ENCODE peak calls at places on chromosome 21, in nine cellular contexts. One of them, this sample, is unnamed. For H3K4me1, the result is how much of the 10 kb centered on the place peaks cover.

GRCh38 chr21:21383126-21383525 is 384.9 kb downstream of the NCAM2 start:
- DNase-seq in A673: no peak
- DNase-seq in heart left ventricle: no peak
- DNase-seq in HCT116: no peak
- DNase-seq in tibial nerve: no peak
- DNase-seq in cardiac muscle cell: peak
- DNase-seq in OCI-LY7: no peak
- DNase-seq in GM23338: no peak
- DNase-seq in kidney: no peak
- DNase-seq in this sample: no peak

GRCh38 chr21:32702702-32703101 is 25.1 kb downstream of the SYNJ1 start:
- DNase-seq in GM23338: no peak
- DNase-seq in A673: peak
- DNase-seq in tibial nerve: no peak
- DNase-seq in heart left ventricle: no peak
- DNase-seq in OCI-LY7: no peak
- DNase-seq in kidney: no peak
- DNase-seq in cardiac muscle cell: peak
- DNase-seq in HCT116: no peak
- DNase-seq in this sample: no peak

GRCh38 chr21:24420694-24421093 is 1186.6 kb downstream of the MRPL39 start:
- DNase-seq in cardiac muscle cell: no peak
- DNase-seq in tibial nerve: no peak
- DNase-seq in OCI-LY7: no peak
- DNase-seq in HCT116: no peak
- DNase-seq in A673: no peak
- DNase-seq in kidney: no peak
- DNase-seq in GM23338: no peak
- DNase-seq in heart left ventricle: no peak
- DNase-seq in this sample: no peak

GRCh38 chr21:36976882-36977651 is 10.6 kb upstream of the HLCS start:
- DNase-seq in HCT116: peak
- DNase-seq in A673: peak
- DNase-seq in tibial nerve: no peak
- DNase-seq in OCI-LY7: peak
- DNase-seq in GM23338: peak
- DNase-seq in kidney: no peak
- DNase-seq in heart left ventricle: no peak
- DNase-seq in cardiac muscle cell: peak
- DNase-seq in this sample: peak

GRCh38 chr21:32572574-32573420 is 12.5 kb downstream of the TCP10L start:
- DNase-seq in GM23338: no peak
- DNase-seq in kidney: no peak
- DNase-seq in OCI-LY7: peak
- DNase-seq in A673: no peak
- DNase-seq in HCT116: no peak
- DNase-seq in tibial nerve: no peak
- DNase-seq in heart left ventricle: no peak
- DNase-seq in cardiac muscle cell: no peak
- DNase-seq in this sample: peak

GRCh38 chr21:23921670-23922418 is 1685.4 kb downstream of the MRPL39 start:
- DNase-seq in kidney: no peak
- DNase-seq in OCI-LY7: no peak
- DNase-seq in HCT116: no peak
- DNase-seq in GM23338: no peak
- DNase-seq in tibial nerve: no peak
- DNase-seq in cardiac muscle cell: no peak
- DNase-seq in heart left ventricle: no peak
- DNase-seq in A673: no peak
- DNase-seq in this sample: no peak

GRCh38 chr21:29245104-29245643 is 53.5 kb upstream of the BACH1 start:
- DNase-seq in OCI-LY7: no peak
- DNase-seq in GM23338: no peak
- DNase-seq in HCT116: no peak
- DNase-seq in heart left ventricle: no peak
- DNase-seq in tibial nerve: no peak
- DNase-seq in cardiac muscle cell: no peak
- DNase-seq in A673: no peak
- DNase-seq in kidney: no peak
- DNase-seq in this sample: no peak

GRCh38 chr21:37380349-37381323 is 14.1 kb downstream of the DYRK1A start:
- DNase-seq in cardiac muscle cell: no peak
- DNase-seq in HCT116: no peak
- DNase-seq in tibial nerve: no peak
- DNase-seq in GM23338: peak
- DNase-seq in heart left ventricle: peak
- DNase-seq in A673: no peak
- DNase-seq in kidney: no peak
- DNase-seq in OCI-LY7: no peak
- DNase-seq in this sample: no peak

GRCh38 chr21:25039461-25040380 is 567.6 kb downstream of the MRPL39 start:
- DNase-seq in heart left ventricle: no peak
- DNase-seq in OCI-LY7: no peak
- DNase-seq in kidney: no peak
- DNase-seq in tibial nerve: no peak
- DNase-seq in cardiac muscle cell: no peak
- DNase-seq in A673: peak
- DNase-seq in HCT116: no peak
- DNase-seq in GM23338: peak
- DNase-seq in this sample: no peak

GRCh38 chr21:30839304-30839703 is 9.7 kb upstream of the KRTAP7-1 start:
- DNase-seq in cardiac muscle cell: peak
- DNase-seq in HCT116: no peak
- DNase-seq in kidney: no peak
- DNase-seq in GM23338: peak
- DNase-seq in tibial nerve: no peak
- DNase-seq in OCI-LY7: peak
- DNase-seq in A673: peak
- DNase-seq in heart left ventricle: no peak
- DNase-seq in this sample: peak

DNA sequence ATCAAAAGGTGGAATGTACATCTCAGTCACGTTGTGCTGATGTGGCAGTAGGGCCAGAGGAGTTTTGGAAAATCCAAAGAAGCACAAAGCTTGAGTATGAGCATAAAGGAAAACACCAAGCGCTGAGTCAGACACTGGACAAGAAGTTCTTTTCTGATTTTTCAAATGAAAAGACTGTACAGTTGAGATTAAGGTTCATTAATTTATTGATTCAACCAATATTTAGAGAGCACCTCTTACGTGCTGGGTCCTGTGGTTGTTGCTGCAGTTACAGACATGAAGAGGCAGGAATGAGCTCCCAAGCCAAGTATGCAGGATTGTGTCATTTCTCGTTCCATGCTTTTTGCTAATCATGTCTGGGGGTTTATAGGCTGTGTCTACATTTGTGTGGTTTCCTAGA is 28.9 kb upstream of the APP start:
- DNase-seq in GM23338: no peak
- DNase-seq in kidney: no peak
- DNase-seq in HCT116: no peak
- DNase-seq in cardiac muscle cell: peak
- DNase-seq in heart left ventricle: no peak
- DNase-seq in tibial nerve: no peak
- DNase-seq in A673: no peak
- DNase-seq in OCI-LY7: no peak
- DNase-seq in this sample: no peak
- H3K4me3 ChIP-seq in GM23338: no peak
- H3K4me3 ChIP-seq in kidney: no peak
- H3K4me3 ChIP-seq in HCT116: no peak
- H3K4me3 ChIP-seq in cardiac muscle cell: no peak
- H3K4me3 ChIP-seq in heart left ventricle: no peak
- H3K4me3 ChIP-seq in tibial nerve: no peak
- H3K4me3 ChIP-seq in A673: no peak
- H3K4me3 ChIP-seq in OCI-LY7: no peak
- H3K4me3 ChIP-seq in this sample: no peak

GRCh38 chr21:45162115-45162514 is 87.7 kb downstream of the ADARB1 start:
- DNase-seq in A673: no peak
- DNase-seq in tibial nerve: no peak
- DNase-seq in HCT116: no peak
- DNase-seq in kidney: no peak
- DNase-seq in cardiac muscle cell: no peak
- DNase-seq in OCI-LY7: no peak
- DNase-seq in heart left ventricle: no peak
- DNase-seq in GM23338: no peak
- DNase-seq in this sample: no peak

GRCh38 chr21:45161039-45161945 is 86.9 kb downstream of the ADARB1 start:
- DNase-seq in A673: no peak
- DNase-seq in OCI-LY7: no peak
- DNase-seq in tibial nerve: no peak
- DNase-seq in cardiac muscle cell: no peak
- DNase-seq in GM23338: no peak
- DNase-seq in heart left ventricle: no peak
- DNase-seq in kidney: no peak
- DNase-seq in HCT116: no peak
- DNase-seq in this sample: peak

GRCh38 chr21:45164124-45164511 is 89.7 kb downstream of the ADARB1 start:
- DNase-seq in cardiac muscle cell: no peak
- DNase-seq in GM23338: no peak
- DNase-seq in A673: no peak
- DNase-seq in tibial nerve: no peak
- DNase-seq in OCI-LY7: no peak
- DNase-seq in HCT116: no peak
- DNase-seq in heart left ventricle: no peak
- DNase-seq in kidney: no peak
- DNase-seq in this sample: peak

GRCh38 chr21:45163413-45164123 is 89.2 kb downstream of the ADARB1 start:
- DNase-seq in cardiac muscle cell: no peak
- DNase-seq in A673: no peak
- DNase-seq in OCI-LY7: no peak
- DNase-seq in tibial nerve: no peak
- DNase-seq in heart left ventricle: no peak
- DNase-seq in GM23338: no peak
- DNase-seq in HCT116: no peak
- DNase-seq in kidney: no peak
- DNase-seq in this sample: no peak

DNA sequence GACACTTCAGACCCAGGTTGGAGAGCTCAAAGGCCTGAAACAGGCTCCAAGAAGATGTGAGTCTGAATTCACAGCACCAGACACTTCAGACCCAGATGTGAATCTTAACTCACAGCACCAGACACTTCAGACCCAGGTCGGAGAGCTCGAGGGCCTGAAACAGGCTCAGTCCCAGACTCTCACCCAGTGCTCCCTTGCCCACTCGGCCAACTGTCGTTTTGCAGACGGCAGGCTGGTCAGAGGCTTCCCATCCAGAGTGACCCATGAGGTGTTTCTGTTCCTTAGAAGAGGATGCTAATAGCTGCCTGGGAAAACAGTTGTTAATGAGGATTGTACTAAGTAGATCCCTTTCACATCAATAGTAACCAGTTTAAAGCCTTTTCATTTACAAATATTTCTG is 88.4 kb downstream of the ADARB1 start:
- DNase-seq in kidney: no peak
- DNase-seq in cardiac muscle cell: no peak
- DNase-seq in tibial nerve: no peak
- DNase-seq in A673: no peak
- DNase-seq in HCT116: no peak
- DNase-seq in OCI-LY7: no peak
- DNase-seq in heart left ventricle: no peak
- DNase-seq in GM23338: no peak
- DNase-seq in this sample: no peak
- H3K4me1 ChIP-seq in kidney: under half
- H3K4me1 ChIP-seq in cardiac muscle cell: under half
- H3K4me1 ChIP-seq in tibial nerve: under half
- H3K4me1 ChIP-seq in A673: under half
- H3K4me1 ChIP-seq in HCT116: under half
- H3K4me1 ChIP-seq in OCI-LY7: under half
- H3K4me1 ChIP-seq in heart left ventricle: under half
- H3K4me1 ChIP-seq in GM23338: under half
- H3K4me1 ChIP-seq in this sample: under half

GRCh38 chr21:35401476-35401875 is 352.4 kb upstream of the RUNX1 start:
- DNase-seq in heart left ventricle: no peak
- DNase-seq in tibial nerve: no peak
- DNase-seq in kidney: no peak
- DNase-seq in GM23338: no peak
- DNase-seq in HCT116: no peak
- DNase-seq in OCI-LY7: no peak
- DNase-seq in cardiac muscle cell: no peak
- DNase-seq in A673: no peak
- DNase-seq in this sample: no peak

GRCh38 chr21:35399002-35399401 is 349.9 kb upstream of the RUNX1 start:
- DNase-seq in HCT116: no peak
- DNase-seq in OCI-LY7: no peak
- DNase-seq in heart left ventricle: no peak
- DNase-seq in GM23338: no peak
- DNase-seq in cardiac muscle cell: no peak
- DNase-seq in A673: no peak
- DNase-seq in tibial nerve: no peak
- DNase-seq in kidney: no peak
- DNase-seq in this sample: no peak

GRCh38 chr21:35398366-35398982 is 349.4 kb upstream of the RUNX1 start:
- DNase-seq in HCT116: no peak
- DNase-seq in OCI-LY7: no peak
- DNase-seq in tibial nerve: no peak
- DNase-seq in GM23338: no peak
- DNase-seq in A673: no peak
- DNase-seq in cardiac muscle cell: peak
- DNase-seq in kidney: no peak
- DNase-seq in heart left ventricle: no peak
- DNase-seq in this sample: no peak

GRCh38 chr21:35400233-35400939 is 351.3 kb upstream of the RUNX1 start:
- DNase-seq in HCT116: peak
- DNase-seq in OCI-LY7: peak
- DNase-seq in kidney: no peak
- DNase-seq in heart left ventricle: no peak
- DNase-seq in A673: no peak
- DNase-seq in GM23338: peak
- DNase-seq in cardiac muscle cell: peak
- DNase-seq in tibial nerve: no peak
- DNase-seq in this sample: peak

GRCh38 chr21:35399706-35400105 is 350.6 kb upstream of the RUNX1 start:
- DNase-seq in cardiac muscle cell: no peak
- DNase-seq in OCI-LY7: peak
- DNase-seq in GM23338: no peak
- DNase-seq in HCT116: no peak
- DNase-seq in A673: no peak
- DNase-seq in tibial nerve: no peak
- DNase-seq in kidney: no peak
- DNase-seq in heart left ventricle: no peak
- DNase-seq in this sample: peak
- H3K27ac ChIP-seq in cardiac muscle cell: no peak
- H3K27ac ChIP-seq in OCI-LY7: no peak
- H3K27ac ChIP-seq in GM23338: no peak
- H3K27ac ChIP-seq in HCT116: no peak
- H3K27ac ChIP-seq in A673: no peak
- H3K27ac ChIP-seq in tibial nerve: no peak
- H3K27ac ChIP-seq in kidney: no peak
- H3K27ac ChIP-seq in heart left ventricle: no peak
- H3K27ac ChIP-seq in this sample: peak

DNA sequence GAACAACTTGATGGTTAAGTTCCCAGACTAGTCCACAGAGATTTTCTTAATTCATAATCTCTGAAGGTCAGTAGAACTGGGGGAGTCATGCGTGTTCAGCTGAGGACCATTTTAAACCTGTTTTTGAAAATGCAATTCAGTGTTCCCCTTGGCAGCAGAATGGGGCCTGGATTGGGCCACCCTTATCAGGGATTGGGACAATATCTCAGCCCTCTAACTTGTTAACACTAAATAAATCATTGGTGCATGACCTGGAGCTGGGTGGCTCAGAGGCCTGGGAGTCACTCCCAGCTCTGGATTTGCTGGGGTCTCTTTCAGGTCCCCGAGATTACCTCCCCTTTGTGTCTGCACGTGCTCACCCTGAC is 55.3 kb downstream of the MRPS6 start:
- DNase-seq in heart left ventricle: no peak
- DNase-seq in cardiac muscle cell: no peak
- DNase-seq in tibial nerve: no peak
- DNase-seq in A673: no peak
- DNase-seq in OCI-LY7: no peak
- DNase-seq in HCT116: no peak
- DNase-seq in kidney: no peak
- DNase-seq in GM23338: no peak
- DNase-seq in this sample: no peak
- H3K4me3 ChIP-seq in heart left ventricle: no peak
- H3K4me3 ChIP-seq in cardiac muscle cell: no peak
- H3K4me3 ChIP-seq in tibial nerve: no peak
- H3K4me3 ChIP-seq in A673: no peak
- H3K4me3 ChIP-seq in OCI-LY7: no peak
- H3K4me3 ChIP-seq in HCT116: no peak
- H3K4me3 ChIP-seq in kidney: no peak
- H3K4me3 ChIP-seq in GM23338: no peak
- H3K4me3 ChIP-seq in this sample: no peak